ENCODE peak calls at places on chromosomes 3 and 15, in ten cellular contexts. E is GM12892; O is dermis microvascular lymphatic vessel endothelial cell; H is T-helper 2 cell; F is activated naive CD4-positive, alpha-beta T cell; B is GM06990; U is BJ; R is fibroblast of the aortic adventitia; N is tibial nerve; I is hippocampal formation. M is an unnamed sample.
A peak's percentile ranks its signal among the peaks of the same experiment; 100 is the strongest.

GRCh38 chr3:119492810-119493209 is 5.5 kb upstream of the TIMMDC1 start:
- DNase-seq in F (no peak), O (no peak), I (no peak), N (no peak), U (no peak), E (no peak), H (no peak), R (no peak), B (no peak), M (no peak)

GRCh38 chr3:71504250-71505036 is 79.1 kb downstream of the FOXP1 start:
- DNase-seq in N (no peak), O (peak; percentile 85), I (no peak), R (peak; percentile 93), E (no peak), H (peak; percentile 41), U (peak; percentile 83), B (no peak), F (no peak), M (peak; percentile 30)

GRCh38 chr3:187012609-187013051 is 82.3 kb downstream of the ST6GAL1 start:
- DNase-seq in O (peak; percentile 96), U (no peak), E (no peak), I (no peak), H (peak; percentile 69), B (no peak), F (peak; percentile 51), R (no peak), N (no peak), M (peak; percentile 69)

GRCh38 chr15:90062729-90063684 is 39.3 kb downstream of the IDH2 start:
- DNase-seq in H (no peak), E (no peak), I (no peak), O (no peak), F (no peak), N (no peak), B (no peak), R (no peak), U (no peak), M (no peak)

GRCh38 chr3:39533226-39533625 is 65.7 kb downstream of the MOBP start:
- DNase-seq in N (no peak), O (peak; percentile 70), I (no peak), F (no peak), B (no peak), H (no peak), E (no peak), U (no peak), R (no peak), M (peak; percentile 20)

GRCh38 chr15:92079047-92079446 is 225.5 kb downstream of the SLCO3A1 start:
- DNase-seq in R (no peak), U (no peak), N (no peak), I (no peak), F (no peak), B (no peak), E (no peak), H (peak; percentile 38), O (no peak), M (no peak)

GRCh38 chr15:91589360-91589759 is 264.1 kb upstream of the SLCO3A1 start:
- DNase-seq in U (no peak), H (peak; percentile 21), F (no peak), B (no peak), N (no peak), R (no peak), E (no peak), O (no peak), I (no peak), M (no peak)

GRCh38 chr15:58864602-58865419 is 68.7 kb downstream of the SLTM start:
- DNase-seq in R (peak; percentile 25), B (peak; percentile 24), N (no peak), E (no peak), F (no peak), I (no peak), O (peak; percentile 11), H (peak; percentile 6), U (no peak), M (no peak)